ENCODE peak calls at places on chromosomes 6 and 20, in eight cellular contexts. A is astrocyte, K is HCT116, X is GM23248, P is A549, Q is IMR-90, H is neuronal stem cell, F is K562. Z is an unnamed sample.

GRCh38 chr6:17584241-17584803 is 15.8 kb upstream of the FAM8A1 start:
- DNase-seq in A (peak), K (peak), X (peak), P (peak), Q (peak), H (peak), F (peak), Z (peak)

GRCh38 chr6:156652231-156652750 is 124.9 kb upstream of the ARID1B start:
- DNase-seq in A (peak), K (no peak), X (no peak), P (no peak), Q (no peak), H (no peak), F (no peak), Z (peak)

GRCh38 chr20:45341939-45342862 is 6.0 kb downstream of the SDC4 start:
- DNase-seq in A (peak), K (no peak), X (peak), P (no peak), Q (peak), H (no peak), F (no peak), Z (peak)

GRCh38 chr20:50008007-50008406 is 25.2 kb downstream of the SNAI1 start:
- DNase-seq in A (no peak), K (no peak), X (no peak), P (no peak), Q (no peak), H (no peak), F (no peak), Z (no peak)

GRCh38 chr6:125748534-125749111 is 809 bp upstream of the HEY2 start:
- DNase-seq in A (no peak), K (no peak), X (peak), P (no peak), Q (peak), H (peak), F (no peak), Z (peak)

GRCh38 chr20:25469558-25469957 is 62.1 kb downstream of the GINS1 start:
- DNase-seq in A (no peak), K (no peak), X (no peak), P (no peak), Q (no peak), H (no peak), F (peak), Z (no peak)

GRCh38 chr6:33668914-33669313 is 42.6 kb downstream of the UQCC2 start:
- DNase-seq in A (no peak), K (no peak), X (no peak), P (peak), Q (no peak), H (no peak), F (peak), Z (no peak)

GRCh38 chr20:39310363-39311037 is 348.4 kb downstream of the DHX35 start:
- DNase-seq in A (no peak), K (no peak), X (no peak), P (no peak), Q (no peak), H (no peak), F (no peak), Z (no peak)

GRCh38 chr6:111555041-111555440 is 50.6 kb downstream of the TRAF3IP2 start:
- DNase-seq in A (peak), K (no peak), X (peak), P (no peak), Q (peak), H (no peak), F (no peak), Z (peak)

GRCh38 chr20:1323830-1324597 is 4.9 kb downstream of the SDCBP2 start:
- DNase-seq in A (no peak), K (no peak), X (no peak), P (no peak), Q (no peak), H (no peak), F (no peak), Z (no peak)

GRCh38 chr6:112216699-112217551 is 37.4 kb downstream of the LAMA4 start:
- DNase-seq in A (peak), K (no peak), X (peak), P (peak), Q (peak), H (no peak), F (no peak), Z (peak)

GRCh38 chr20:51385941-51386530 is 156.5 kb downstream of the NFATC2 start:
- DNase-seq in A (no peak), K (peak), X (peak), P (peak), Q (peak), H (no peak), F (peak), Z (peak)

GRCh38 chr20:58987790-58988564 is 6.9 kb downstream of the NELFCD start:
- DNase-seq in A (no peak), K (no peak), X (no peak), P (no peak), Q (no peak), H (no peak), F (no peak), Z (no peak)

GRCh38 chr20:51767018-51767866 is 948 bp downstream of the ATP9A start:
- DNase-seq in A (peak), K (peak), X (peak), P (peak), Q (no peak), H (peak), F (peak), Z (peak)

GRCh38 chr20:22763257-22763906 is 179.0 kb upstream of the FOXA2 start:
- DNase-seq in A (no peak), K (peak), X (peak), P (peak), Q (no peak), H (no peak), F (no peak), Z (no peak)

GRCh38 chr20:58405504-58406291 is 16.7 kb downstream of the VAPB start:
- DNase-seq in A (no peak), K (no peak), X (no peak), P (no peak), Q (no peak), H (no peak), F (no peak), Z (no peak)

GRCh38 chr20:16158090-16158975 is 414.9 kb downstream of the KIF16B start:
- DNase-seq in A (no peak), K (no peak), X (no peak), P (no peak), Q (no peak), H (no peak), F (no peak), Z (no peak)

GRCh38 chr6:138563650-138564049 is 64.4 kb upstream of the NHSL1 start:
- DNase-seq in A (no peak), K (no peak), X (no peak), P (no peak), Q (no peak), H (no peak), F (no peak), Z (no peak)

GRCh38 chr20:38497246-38497645 is 24.6 kb downstream of the RALGAPB start:
- DNase-seq in A (peak), K (no peak), X (no peak), P (no peak), Q (peak), H (no peak), F (no peak), Z (peak)

GRCh38 chr20:53064935-53065334 is 92.8 kb downstream of the TSHZ2 start:
- DNase-seq in A (no peak), K (no peak), X (no peak), P (no peak), Q (no peak), H (no peak), F (no peak), Z (no peak)

GRCh38 chr6:101402618-101403002 is 9.1 kb downstream of the GRIK2 start:
- DNase-seq in A (no peak), K (no peak), X (peak), P (no peak), Q (no peak), H (peak), F (no peak), Z (no peak)

GRCh38 chr6:106477790-106478189 is 117.3 kb downstream of the CRYBG1 start:
- DNase-seq in A (no peak), K (no peak), X (no peak), P (no peak), Q (no peak), H (no peak), F (no peak), Z (no peak)

GRCh38 chr6:109000289-109000688 is 94.4 kb downstream of the SESN1 start:
- DNase-seq in A (no peak), K (no peak), X (no peak), P (no peak), Q (no peak), H (no peak), F (no peak), Z (no peak)

GRCh38 chr6:109002882-109003281 is 91.8 kb downstream of the SESN1 start:
- DNase-seq in A (no peak), K (no peak), X (no peak), P (no peak), Q (no peak), H (no peak), F (no peak), Z (no peak)

GRCh38 chr6:109002100-109002697 is 92.4 kb downstream of the SESN1 start:
- DNase-seq in A (peak), K (no peak), X (peak), P (no peak), Q (peak), H (no peak), F (no peak), Z (peak)

GRCh38 chr6:108999428-108999827 is 95.2 kb downstream of the SESN1 start:
- DNase-seq in A (no peak), K (no peak), X (no peak), P (no peak), Q (no peak), H (no peak), F (no peak), Z (no peak)

DNA sequence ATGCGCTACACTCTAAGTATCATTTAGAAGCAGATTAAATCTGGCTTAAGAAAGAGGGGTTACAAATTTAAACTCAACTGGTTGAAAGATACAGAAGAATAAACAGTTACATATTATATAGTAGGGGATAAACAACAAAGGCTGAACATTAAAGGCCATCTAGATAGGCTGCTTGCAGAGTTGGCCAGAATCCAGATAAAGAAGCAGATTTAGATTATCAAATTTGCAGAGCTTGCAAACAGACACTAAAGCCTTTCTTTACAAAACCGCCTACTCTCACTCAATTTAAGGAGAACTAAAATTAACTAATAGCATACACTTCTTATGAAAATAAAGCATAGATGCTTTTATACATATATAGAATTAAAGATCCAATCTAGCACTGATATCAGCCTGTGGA is 93.1 kb downstream of the SESN1 start:
- DNase-seq in A (no peak), K (no peak), X (no peak), P (no peak), Q (no peak), H (no peak), F (no peak), Z (no peak)
- H3K4me2 ChIP-seq in A (no peak), K (no peak), X (peak), P (no peak), Q (no peak), H (no peak), F (no peak), Z (no peak)

GRCh38 chr6:134732761-134733160 is 217.1 kb downstream of the ALDH8A1 start:
- DNase-seq in A (no peak), K (no peak), X (peak), P (no peak), Q (peak), H (no peak), F (no peak), Z (no peak)

GRCh38 chr6:134738486-134738885 is 211.4 kb downstream of the ALDH8A1 start:
- DNase-seq in A (no peak), K (no peak), X (no peak), P (no peak), Q (no peak), H (no peak), F (no peak), Z (no peak)

GRCh38 chr6:134734312-134734869 is 215.5 kb downstream of the ALDH8A1 start:
- DNase-seq in A (no peak), K (no peak), X (no peak), P (no peak), Q (no peak), H (no peak), F (no peak), Z (no peak)

GRCh38 chr6:134739299-134740090 is 210.4 kb downstream of the ALDH8A1 start:
- DNase-seq in A (peak), K (no peak), X (no peak), P (no peak), Q (peak), H (no peak), F (no peak), Z (peak)

DNA sequence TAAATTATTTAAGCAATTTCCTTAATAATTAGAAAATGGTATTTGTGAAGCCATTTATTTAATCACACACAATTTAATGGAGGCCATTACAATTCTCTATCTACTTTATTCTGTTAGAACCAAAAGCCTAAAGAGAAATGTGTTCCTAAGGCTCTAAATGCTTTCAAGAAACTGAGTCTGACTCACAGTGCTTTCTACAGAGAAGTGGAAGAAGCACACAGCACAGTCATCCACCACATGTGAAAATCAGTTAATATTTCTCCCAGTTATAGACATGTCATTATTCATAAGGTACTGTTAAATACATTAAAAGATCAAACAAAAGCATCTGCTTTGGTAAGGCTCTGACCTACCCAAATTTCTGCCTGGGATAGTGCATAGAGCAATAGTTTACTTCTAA is 214.4 kb downstream of the ALDH8A1 start:
- DNase-seq in A (no peak), K (no peak), X (no peak), P (no peak), Q (peak), H (no peak), F (no peak), Z (peak)
- H3K4me2 ChIP-seq in A (no peak), K (no peak), X (no peak), P (peak), Q (no peak), H (no peak), F (no peak), Z (no peak)

GRCh38 chr6:31771992-31772358 is 5.2 kb downstream of the VWA7 start:
- DNase-seq in A (peak), K (no peak), X (peak), P (no peak), Q (peak), H (no peak), F (no peak), Z (peak)
- H3K4me2 ChIP-seq in A (no peak), K (no peak), X (no peak), P (no peak), Q (no peak), H (no peak), F (no peak), Z (no peak)

GRCh38 chr6:166697113-166697512 is 70.1 kb upstream of the RPS6KA2 start:
- DNase-seq in A (no peak), K (no peak), X (no peak), P (no peak), Q (no peak), H (no peak), F (no peak), Z (no peak)
- H3K4me2 ChIP-seq in A (no peak), K (no peak), X (no peak), P (no peak), Q (no peak), H (no peak), F (no peak), Z (no peak)

DNA sequence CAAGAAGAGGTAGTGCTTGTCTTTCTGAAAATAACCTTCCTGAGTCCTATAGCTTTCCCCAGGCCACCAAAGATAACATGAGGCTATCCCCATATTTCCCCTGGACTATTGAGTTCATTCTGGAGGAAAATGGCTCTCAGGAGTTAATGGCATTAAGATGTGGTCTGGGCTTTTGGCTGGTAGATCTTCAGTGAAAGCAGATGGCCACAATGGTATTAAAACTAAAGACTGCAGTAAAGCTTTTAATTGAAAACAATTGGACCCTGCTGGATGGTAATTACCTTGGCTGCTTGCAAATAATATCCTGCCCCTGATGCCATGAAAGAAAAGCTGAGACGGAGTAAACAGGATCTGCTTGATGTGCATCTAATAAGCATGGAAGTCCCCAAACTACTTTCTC is 255.8 kb downstream of the QKI start:
- DNase-seq in A (no peak), K (no peak), X (no peak), P (no peak), Q (no peak), H (no peak), F (no peak), Z (no peak)
- H3K4me2 ChIP-seq in A (no peak), K (no peak), X (no peak), P (no peak), Q (no peak), H (no peak), F (no peak), Z (no peak)

GRCh38 chr20:46512943-46513844 is at the start of gene ZNF334:
- DNase-seq in A (peak), K (no peak), X (peak), P (no peak), Q (peak), H (peak), F (peak), Z (peak)
- H3K4me2 ChIP-seq in A (peak), K (no peak), X (peak), P (peak), Q (peak), H (peak), F (peak), Z (peak)

GRCh38 chr6:27593861-27594260 is 121.0 kb upstream of the ZNF184 start:
- DNase-seq in A (no peak), K (no peak), X (no peak), P (no peak), Q (no peak), H (no peak), F (no peak), Z (no peak)
- H3K4me2 ChIP-seq in A (peak), K (peak), X (no peak), P (peak), Q (no peak), H (peak), F (peak), Z (no peak)

Z was measured in fibroblast of lung.